ENCODE peak calls at places on chromosome 14, in nine cellular contexts. N is pancreas, D is cardiac fibroblast, E is heart left ventricle, M is body of pancreas, S is progenitor cell of endocrine pancreas, W is AG09319, A is glutamatergic neuron, J is fibroblast of mammary gland. O is an unnamed sample.

GRCh38 chr14:68977741-68978549 is 1.2 kb downstream of the ACTN1 start:
- DNase-seq in A (peak; percentile 72), D (peak; percentile 94), W (peak; percentile 93), J (peak; percentile 88), S (peak; percentile 38), M (peak; percentile 70), E (peak; percentile 80), N (peak; percentile 71), O (peak; percentile 68)

GRCh38 chr14:105797546-105797945 is 271.2 kb downstream of the TMEM121 start:
- DNase-seq in E (no peak), M (no peak), S (no peak), J (no peak), A (no peak), N (no peak), W (no peak), D (no peak), O (no peak)

GRCh38 chr14:104925941-104926609 is 1.4 kb downstream of the PLD4 start:
- DNase-seq in A (no peak), J (no peak), W (no peak), E (no peak), M (no peak), D (no peak), N (no peak), S (no peak), O (no peak)

GRCh38 chr14:57818511-57818910 is 47.4 kb downstream of the SLC35F4 start:
- DNase-seq in D (no peak), S (no peak), J (no peak), E (no peak), A (no peak), M (no peak), N (no peak), W (no peak), O (no peak)

GRCh38 chr14:79585845-79586244 is 625.5 kb downstream of the DIO2 start:
- DNase-seq in D (peak; percentile 67), A (no peak), M (peak; percentile 10), S (no peak), N (no peak), W (no peak), J (no peak), E (no peak), O (no peak)

GRCh38 chr14:49960453-49960852 is 67.6 kb downstream of the ARF6 start:
- DNase-seq in A (no peak), D (no peak), W (no peak), J (no peak), E (no peak), S (no peak), M (no peak), N (no peak), O (no peak)

GRCh38 chr14:100534528-100535286 is 52.5 kb downstream of the BEGAIN start:
- DNase-seq in D (no peak), N (peak; percentile 79), A (peak; percentile 13), E (peak; percentile 2), S (no peak), J (no peak), W (no peak), M (peak; percentile 87), O (no peak)

GRCh38 chr14:36518586-36519430 is 1.2 kb downstream of the NKX2-1 start:
- DNase-seq in N (no peak), W (no peak), J (no peak), D (no peak), E (no peak), M (no peak), A (no peak), S (no peak), O (no peak)

GRCh38 chr14:101495827-101496778 is 65.2 kb upstream of the DIO3 start:
- DNase-seq in D (no peak), A (peak; percentile 24), N (no peak), M (peak; percentile 37), S (no peak), J (no peak), W (no peak), E (no peak), O (no peak)

GRCh38 chr14:104180561-104181165 is 42.3 kb downstream of the KIF26A start:
- DNase-seq in M (no peak), W (no peak), E (no peak), A (no peak), D (no peak), N (no peak), J (no peak), S (no peak), O (no peak)

GRCh38 chr14:91484186-91484585 is 25.9 kb downstream of the PPP4R3A start:
- DNase-seq in N (no peak), M (no peak), S (no peak), D (no peak), W (no peak), J (no peak), E (no peak), A (no peak), O (no peak)
- TF ChIP-seq CTCF in N (no peak), M (no peak), S (no peak), D (peak; percentile 1), W (no peak), J (peak; percentile 10), E (no peak), A (no peak), O (no peak)

GRCh38 chr14:93104961-93105360 is 10.8 kb downstream of the ITPK1 start:
- DNase-seq in E (no peak), A (no peak), D (no peak), S (no peak), W (no peak), J (no peak), M (no peak), N (no peak), O (no peak)
- TF ChIP-seq CTCF in E (no peak), A (no peak), D (no peak), S (peak; percentile 34), W (no peak), J (no peak), M (no peak), N (no peak), O (no peak)

GRCh38 chr14:54881235-54881760 is 21.3 kb downstream of the GCH1 start:
- DNase-seq in A (no peak), M (peak; percentile 34), N (no peak), S (no peak), J (peak; percentile 56), E (peak; percentile 24), D (peak; percentile 88), W (no peak), O (no peak)
- TF ChIP-seq CTCF in A (no peak), M (no peak), N (no peak), S (no peak), J (no peak), E (no peak), D (peak; percentile 5), W (no peak), O (no peak)

GRCh38 chr14:61736751-61737150 is 25.5 kb upstream of the SNAPC1 start:
- DNase-seq in A (no peak), J (no peak), E (no peak), N (no peak), S (no peak), M (no peak), D (peak; percentile 68), W (no peak), O (no peak)

GRCh38 chr14:61733972-61734371 is 28.2 kb upstream of the SNAPC1 start:
- DNase-seq in M (no peak), A (no peak), E (no peak), S (no peak), D (no peak), N (no peak), J (no peak), W (no peak), O (no peak)

GRCh38 chr14:61726772-61727658 is 31.7 kb downstream of the HIF1A start:
- DNase-seq in S (no peak), N (no peak), A (no peak), W (no peak), M (no peak), D (no peak), J (no peak), E (no peak), O (no peak)

GRCh38 chr14:61730756-61731373 is 31.4 kb upstream of the SNAPC1 start:
- DNase-seq in M (no peak), D (no peak), W (no peak), A (no peak), E (no peak), N (no peak), S (no peak), J (no peak), O (no peak)
- TF ChIP-seq CTCF in M (peak; percentile 21), D (no peak), W (peak; percentile 33), A (peak; percentile 31), E (peak; percentile 39), N (no peak), S (peak; percentile 57), J (peak; percentile 22), O (peak; percentile 17)

DNA sequence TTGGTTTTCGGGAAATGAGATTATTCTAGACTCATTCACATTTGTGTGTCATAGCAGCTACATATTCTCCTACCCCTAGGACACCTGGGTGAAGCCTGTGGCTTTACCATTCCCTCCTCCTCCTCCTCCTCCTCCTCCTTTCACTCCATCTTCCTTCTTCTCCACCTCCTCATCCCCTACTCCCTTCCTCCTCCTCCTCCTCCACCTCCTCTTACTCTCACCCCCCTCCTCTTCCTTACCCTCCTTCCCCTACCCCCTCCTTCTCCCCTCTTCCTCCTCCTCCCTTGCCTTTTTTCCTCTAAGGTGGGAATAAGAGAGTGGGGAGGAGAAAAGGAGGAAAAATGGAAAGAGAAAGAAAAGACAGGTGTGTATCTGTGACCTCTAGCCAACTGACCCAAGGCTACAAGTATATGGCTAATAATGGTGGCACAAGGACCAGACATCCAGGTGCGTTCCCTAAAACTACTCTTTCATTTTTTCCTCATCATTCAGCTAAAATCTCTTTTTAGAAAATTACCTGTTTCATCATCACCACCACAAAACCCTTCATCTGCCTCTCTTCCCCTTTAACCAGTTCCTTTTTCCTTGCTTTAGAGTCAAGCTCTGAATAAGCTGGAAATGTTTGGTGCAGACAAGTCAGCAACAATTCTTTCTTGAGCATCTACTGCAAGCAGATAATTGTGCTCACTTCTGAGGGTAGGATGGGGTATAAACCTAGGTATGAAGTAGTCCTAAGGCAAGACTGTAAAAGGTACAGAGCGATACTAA is 149.8 kb upstream of the FOXN3 start:
- DNase-seq in M (no peak), N (no peak), A (no peak), E (no peak), J (no peak), D (no peak), S (no peak), W (no peak), O (no peak)
- TF ChIP-seq CTCF in M (no peak), N (no peak), A (no peak), E (no peak), J (no peak), D (no peak), S (no peak), W (no peak), O (no peak)

DNA sequence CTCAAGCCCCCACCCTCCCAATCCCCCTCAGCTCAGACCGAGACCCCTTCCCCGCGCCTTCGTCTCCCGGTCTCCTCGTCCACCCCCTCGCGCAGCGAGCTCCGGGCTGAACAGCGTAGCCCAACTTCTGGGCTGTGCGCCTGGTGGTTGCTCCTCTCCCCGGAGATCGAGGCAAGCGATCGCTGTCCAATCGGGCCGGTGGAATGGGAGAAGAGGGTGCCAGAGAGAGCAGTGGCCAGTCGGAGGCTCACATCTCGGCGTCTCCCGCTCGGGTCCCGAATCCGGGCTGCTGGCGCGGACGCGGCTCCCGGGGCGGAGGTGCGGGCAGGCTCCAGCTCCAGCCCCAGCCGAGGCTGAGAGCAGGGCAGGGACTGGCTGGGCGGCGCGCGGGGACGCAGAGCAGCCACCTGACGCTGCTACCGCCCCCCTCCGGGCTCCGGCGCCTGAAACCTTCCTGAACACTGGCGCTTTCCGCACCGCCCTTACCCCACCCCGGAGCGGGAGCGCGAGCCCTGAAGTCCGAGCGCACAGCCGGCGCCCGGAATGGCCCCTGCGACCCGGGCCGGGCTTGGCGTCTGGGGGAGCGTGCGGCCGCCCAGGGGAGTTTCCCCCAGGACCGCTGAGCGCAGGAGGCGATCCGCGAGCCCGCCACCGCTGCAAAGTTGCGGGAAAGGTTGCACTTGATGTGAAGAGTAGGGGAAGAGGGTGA is 508 bp upstream of the KCNH5 start:
- DNase-seq in M (peak; percentile 20), W (no peak), A (peak; percentile 79), D (peak; percentile 35), J (peak; percentile 21), N (peak; percentile 31), E (peak; percentile 9), S (peak; percentile 76), O (peak; percentile 57)
- TF ChIP-seq CTCF in M (no peak), W (no peak), A (no peak), D (no peak), J (no peak), N (no peak), E (no peak), S (peak; percentile 46), O (no peak)

O was measured in endothelial cell.